ENCODE peak calls at places on chromosome 6, in ten cellular contexts. E, J, U, Y, X, K, L, Q, N and O are unnamed samples.

GRCh38 chr6:90103056-90103793 is 193.4 kb downstream of the BACH2 start:
- DNase-seq in U (no peak), K (no peak), L (peak; percentile 43), J (no peak), Y (peak; percentile 31), N (no peak), E (peak; percentile 24), X (no peak), Q (no peak), O (no peak)

GRCh38 chr6:34065470-34066283 is 80.2 kb downstream of the GRM4 start:
- DNase-seq in X (no peak), L (no peak), E (no peak), K (no peak), Y (no peak), J (no peak), Q (no peak), U (no peak), N (no peak), O (peak; percentile 6)

GRCh38 chr6:105675715-105676397 is 273.0 kb upstream of the PREP start:
- DNase-seq in Y (peak; percentile 97), K (peak; percentile 46), X (peak; percentile 93), N (no peak), Q (peak; percentile 24), L (no peak), J (no peak), U (no peak), E (peak; percentile 90), O (peak; percentile 85)

GRCh38 chr6:17439243-17439993 is 46.0 kb downstream of the CAP2 start:
- DNase-seq in Q (no peak), N (no peak), K (no peak), L (no peak), X (no peak), E (no peak), U (no peak), J (no peak), Y (no peak), O (no peak)

GRCh38 chr6:143299253-143300166 is 151.0 kb downstream of the ADAT2 start:
- DNase-seq in K (no peak), X (no peak), U (no peak), L (no peak), E (no peak), J (no peak), N (no peak), Y (no peak), Q (no peak), O (no peak)

GRCh38 chr6:157339432-157339831 is 16.1 kb upstream of the TMEM242 start:
- DNase-seq in U (no peak), X (no peak), N (no peak), Q (no peak), E (no peak), K (no peak), L (no peak), Y (no peak), J (no peak), O (no peak)

GRCh38 chr6:14288910-14289309 is 171.3 kb downstream of the CD83 start:
- DNase-seq in K (no peak), U (no peak), Q (no peak), L (no peak), J (no peak), N (no peak), E (no peak), X (no peak), Y (no peak), O (no peak)

GRCh38 chr6:25263602-25264001 is 15.6 kb upstream of the CARMIL1 start:
- DNase-seq in Y (no peak), E (peak; percentile 85), K (no peak), Q (no peak), J (no peak), X (peak; percentile 81), L (no peak), N (no peak), U (no peak), O (no peak)

GRCh38 chr6:154928325-154928922 is 66.7 kb upstream of the TIAM2 start:
- DNase-seq in J (peak; percentile 80), L (peak; percentile 73), X (peak; percentile 64), U (peak; percentile 59), Y (peak; percentile 61), N (no peak), E (peak; percentile 69), K (peak; percentile 29), Q (peak; percentile 40), O (peak; percentile 61)